ENCODE peak calls at places on chromosomes 2 and 18, in four cellular contexts. One of them, this sample, is unnamed.

GRCh38 chr18:13379930-13380665 is 161.5 kb downstream of the LDLRAD4 start:
- DNase-seq in choroid plexus epithelial cell: peak; percentile 33
- DNase-seq in GM13977: no peak
- DNase-seq in neural crest cell: no peak
- DNase-seq in this sample: no peak

GRCh38 chr2:178265851-178266250 is 71.5 kb downstream of the OSBPL6 start:
- DNase-seq in choroid plexus epithelial cell: no peak
- DNase-seq in neural crest cell: no peak
- DNase-seq in GM13977: no peak
- DNase-seq in this sample: peak; percentile 63

GRCh38 chr18:46224181-46224775 is 120.1 kb downstream of the HAUS1 start:
- DNase-seq in GM13977: no peak
- DNase-seq in choroid plexus epithelial cell: peak; percentile 25
- DNase-seq in neural crest cell: no peak
- DNase-seq in this sample: no peak

GRCh38 chr18:57844319-57844718 is 41.2 kb upstream of the ATP8B1 start:
- DNase-seq in GM13977: no peak
- DNase-seq in neural crest cell: no peak
- DNase-seq in choroid plexus epithelial cell: no peak
- DNase-seq in this sample: no peak

GRCh38 chr2:27713201-27713600 is 49.5 kb downstream of the SLC4A1AP start:
- DNase-seq in choroid plexus epithelial cell: no peak
- DNase-seq in GM13977: no peak
- DNase-seq in neural crest cell: no peak
- DNase-seq in this sample: no peak

GRCh38 chr18:48798334-48799197 is 152.2 kb downstream of the SMAD7 start:
- DNase-seq in GM13977: no peak
- DNase-seq in choroid plexus epithelial cell: no peak
- DNase-seq in neural crest cell: no peak
- DNase-seq in this sample: no peak

GRCh38 chr2:15939556-15939853 is 845 bp upstream of the MYCN start:
- DNase-seq in GM13977: peak; percentile 84
- DNase-seq in neural crest cell: no peak
- DNase-seq in choroid plexus epithelial cell: no peak
- DNase-seq in this sample: no peak

GRCh38 chr2:227388537-227389011 is 825 bp upstream of the SCYGR1 start:
- DNase-seq in GM13977: no peak
- DNase-seq in choroid plexus epithelial cell: peak; percentile 97
- DNase-seq in neural crest cell: no peak
- DNase-seq in this sample: peak; percentile 98

GRCh38 chr18:51135361-51135760 is 62.1 kb downstream of the MEX3C start:
- DNase-seq in GM13977: no peak
- DNase-seq in neural crest cell: no peak
- DNase-seq in choroid plexus epithelial cell: peak; percentile 84
- DNase-seq in this sample: peak; percentile 74

GRCh38 chr2:127662937-127663565 is 12.3 kb downstream of the LIMS2 start:
- DNase-seq in GM13977: no peak
- DNase-seq in neural crest cell: no peak
- DNase-seq in choroid plexus epithelial cell: no peak
- DNase-seq in this sample: no peak

GRCh38 chr2:233165895-233166661 is 85.4 kb upstream of the ATG16L1 start:
- DNase-seq in GM13977: no peak
- DNase-seq in neural crest cell: no peak
- DNase-seq in choroid plexus epithelial cell: peak; percentile 45
- DNase-seq in this sample: peak; percentile 21

GRCh38 chr2:131046580-131047274 is 46.5 kb downstream of the FAM168B start:
- DNase-seq in choroid plexus epithelial cell: no peak
- DNase-seq in GM13977: no peak
- DNase-seq in neural crest cell: no peak
- DNase-seq in this sample: peak; percentile 6

GRCh38 chr2:45834372-45834771 is 182.9 kb downstream of the PRKCE start:
- DNase-seq in neural crest cell: no peak
- DNase-seq in choroid plexus epithelial cell: no peak
- DNase-seq in GM13977: no peak
- DNase-seq in this sample: no peak

GRCh38 chr2:64904405-64905329 is 84.5 kb upstream of the SLC1A4 start:
- DNase-seq in neural crest cell: no peak
- DNase-seq in GM13977: no peak
- DNase-seq in choroid plexus epithelial cell: no peak
- DNase-seq in this sample: no peak

GRCh38 chr2:239020541-239021041 is 172.7 kb downstream of the TWIST2 start:
- DNase-seq in neural crest cell: no peak
- DNase-seq in choroid plexus epithelial cell: no peak
- DNase-seq in GM13977: no peak
- DNase-seq in this sample: no peak

GRCh38 chr18:45106331-45106774 is 425.7 kb downstream of the SETBP1 start:
- DNase-seq in choroid plexus epithelial cell: peak; percentile 6
- DNase-seq in GM13977: peak; percentile 9
- DNase-seq in neural crest cell: no peak
- DNase-seq in this sample: peak; percentile 51

GRCh38 chr18:11974741-11975325 is 6.5 kb upstream of the IMPA2 start:
- DNase-seq in GM13977: no peak
- DNase-seq in choroid plexus epithelial cell: no peak
- DNase-seq in neural crest cell: no peak
- DNase-seq in this sample: peak; percentile 29

GRCh38 chr2:105394951-105395611 is 3.8 kb downstream of the FHL2 start:
- DNase-seq in choroid plexus epithelial cell: peak; percentile 86
- DNase-seq in neural crest cell: no peak
- DNase-seq in GM13977: no peak
- DNase-seq in this sample: no peak

GRCh38 chr2:71811726-71812125 is 335.9 kb downstream of the CYP26B1 start:
- DNase-seq in GM13977: no peak
- DNase-seq in neural crest cell: no peak
- DNase-seq in choroid plexus epithelial cell: no peak
- DNase-seq in this sample: no peak

GRCh38 chr2:105396254-105397024 is 2.4 kb downstream of the FHL2 start:
- DNase-seq in choroid plexus epithelial cell: peak; percentile 94
- DNase-seq in neural crest cell: no peak
- DNase-seq in GM13977: no peak
- DNase-seq in this sample: peak; percentile 100

GRCh38 chr2:175154670-175155082 is 13.3 kb downstream of the ATF2 start:
- DNase-seq in neural crest cell: no peak
- DNase-seq in choroid plexus epithelial cell: peak; percentile 82
- DNase-seq in GM13977: peak; percentile 17
- DNase-seq in this sample: peak; percentile 75

GRCh38 chr2:106956879-106957278 is 70.9 kb upstream of the ST6GAL2 start:
- DNase-seq in GM13977: no peak
- DNase-seq in choroid plexus epithelial cell: peak; percentile 96
- DNase-seq in neural crest cell: no peak
- DNase-seq in this sample: peak; percentile 97

GRCh38 chr18:49100226-49100968 is 149.6 kb upstream of the SMAD7 start:
- DNase-seq in GM13977: no peak
- DNase-seq in neural crest cell: no peak
- DNase-seq in choroid plexus epithelial cell: peak; percentile 43
- DNase-seq in this sample: peak; percentile 37

GRCh38 chr2:203407496-203407895 is 79.3 kb downstream of the ABI2 start:
- DNase-seq in choroid plexus epithelial cell: no peak
- DNase-seq in neural crest cell: no peak
- DNase-seq in GM13977: no peak
- DNase-seq in this sample: no peak

GRCh38 chr2:30252723-30253688 is 21.7 kb downstream of the LBH start:
- DNase-seq in choroid plexus epithelial cell: peak; percentile 93
- DNase-seq in GM13977: no peak
- DNase-seq in neural crest cell: no peak
- DNase-seq in this sample: peak; percentile 56

GRCh38 chr2:113896791-113897190 is 6.9 kb downstream of the ACTR3 start:
- DNase-seq in choroid plexus epithelial cell: no peak
- DNase-seq in neural crest cell: no peak
- DNase-seq in GM13977: no peak
- DNase-seq in this sample: no peak

GRCh38 chr2:7440985-7441384 is 523.8 kb downstream of the RNF144A start:
- DNase-seq in neural crest cell: no peak
- DNase-seq in GM13977: no peak
- DNase-seq in choroid plexus epithelial cell: no peak
- DNase-seq in this sample: no peak

GRCh38 chr2:234989183-234989701 is 37.4 kb downstream of the SH3BP4 start:
- DNase-seq in choroid plexus epithelial cell: no peak
- DNase-seq in neural crest cell: no peak
- DNase-seq in GM13977: no peak
- DNase-seq in this sample: peak; percentile 39

GRCh38 chr2:106107509-106108131 is 86.5 kb downstream of the UXS1 start:
- DNase-seq in choroid plexus epithelial cell: peak; percentile 47
- DNase-seq in GM13977: peak; percentile 73
- DNase-seq in neural crest cell: no peak
- DNase-seq in this sample: peak; percentile 35

DNA sequence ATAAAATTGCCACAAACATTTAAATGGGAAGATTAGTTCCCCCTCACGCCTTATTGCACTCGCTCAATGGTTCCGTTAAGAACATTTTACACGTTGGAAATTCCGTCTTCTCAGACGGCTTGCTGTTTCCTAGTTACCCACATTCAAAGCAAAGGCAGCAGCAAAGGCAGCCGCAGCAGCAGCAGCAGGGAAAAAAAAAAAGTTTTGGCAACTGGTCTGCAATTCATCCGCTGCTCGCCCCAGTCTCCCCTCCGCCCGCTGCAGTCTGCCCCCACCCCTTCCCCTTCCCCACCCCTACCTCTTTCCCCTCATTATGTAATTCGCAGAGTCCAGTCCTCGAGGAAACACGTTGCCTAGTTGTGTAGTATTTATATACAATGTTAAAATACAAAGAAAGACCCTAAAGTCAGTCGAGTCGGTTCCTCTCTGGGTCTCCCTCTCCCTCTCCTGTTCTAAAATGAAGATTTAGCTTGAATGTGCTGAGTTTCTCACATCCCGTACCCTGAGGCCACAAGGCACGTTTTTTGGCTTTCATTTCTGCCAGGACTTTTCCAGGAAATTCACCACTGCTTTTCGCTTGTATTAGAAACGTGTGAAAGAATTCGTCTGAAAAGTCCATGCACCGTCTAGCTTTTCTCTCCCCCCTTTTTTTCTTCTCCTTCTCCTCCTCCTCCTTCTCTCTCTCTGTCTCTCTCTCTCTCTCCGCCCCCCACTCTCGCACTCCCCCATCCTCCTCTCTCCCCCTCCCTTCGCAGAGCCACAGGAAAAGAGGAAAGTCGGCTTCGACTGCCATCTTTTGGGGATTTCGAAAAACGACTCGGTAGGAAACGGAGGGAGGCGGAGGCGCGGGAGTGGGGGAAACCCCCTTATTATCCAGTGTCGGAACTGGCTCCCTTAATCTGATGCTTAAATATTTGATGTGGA is 140.0 kb downstream of the MEIS1 start:
- DNase-seq in GM13977: peak; percentile 39
- DNase-seq in neural crest cell: peak; percentile 58
- DNase-seq in choroid plexus epithelial cell: peak; percentile 82
- DNase-seq in this sample: peak; percentile 86
- TF ChIP-seq CTCF in GM13977: peak; percentile 19
- TF ChIP-seq CTCF in neural crest cell: peak; percentile 58
- TF ChIP-seq CTCF in choroid plexus epithelial cell: peak; percentile 68
- TF ChIP-seq CTCF in this sample: peak; percentile 56

DNA sequence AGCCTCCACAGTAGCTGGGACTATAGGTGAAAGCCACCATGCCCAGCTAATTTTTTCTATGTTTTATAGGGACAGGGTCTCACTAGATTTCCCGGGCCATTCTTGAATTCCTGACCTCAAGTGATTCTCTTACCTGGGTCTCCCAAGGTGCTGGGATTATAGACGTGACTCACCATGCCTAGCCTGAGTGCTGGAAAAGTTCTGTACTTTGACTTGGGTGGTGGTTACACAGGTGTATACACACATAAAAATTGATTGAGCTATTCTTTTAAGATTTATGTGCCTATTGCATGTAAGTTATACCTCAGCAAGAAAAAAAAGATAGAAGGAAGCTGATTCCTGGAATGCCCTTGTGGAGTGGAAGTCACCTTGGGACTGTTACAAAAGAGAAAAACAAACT is 34.8 kb upstream of the KCNF1 start:
- DNase-seq in neural crest cell: no peak
- DNase-seq in choroid plexus epithelial cell: no peak
- DNase-seq in GM13977: no peak
- DNase-seq in this sample: no peak
- TF ChIP-seq CTCF in neural crest cell: no peak
- TF ChIP-seq CTCF in choroid plexus epithelial cell: no peak
- TF ChIP-seq CTCF in GM13977: no peak
- TF ChIP-seq CTCF in this sample: no peak

GRCh38 chr2:225668606-225669266 is 269.2 kb downstream of the NYAP2 start:
- DNase-seq in neural crest cell: peak; percentile 10
- DNase-seq in choroid plexus epithelial cell: peak; percentile 89
- DNase-seq in GM13977: peak; percentile 32
- DNase-seq in this sample: peak; percentile 83

GRCh38 chr2:225667465-225667864 is 268.0 kb downstream of the NYAP2 start:
- DNase-seq in GM13977: no peak
- DNase-seq in neural crest cell: no peak
- DNase-seq in choroid plexus epithelial cell: no peak
- DNase-seq in this sample: no peak

DNA sequence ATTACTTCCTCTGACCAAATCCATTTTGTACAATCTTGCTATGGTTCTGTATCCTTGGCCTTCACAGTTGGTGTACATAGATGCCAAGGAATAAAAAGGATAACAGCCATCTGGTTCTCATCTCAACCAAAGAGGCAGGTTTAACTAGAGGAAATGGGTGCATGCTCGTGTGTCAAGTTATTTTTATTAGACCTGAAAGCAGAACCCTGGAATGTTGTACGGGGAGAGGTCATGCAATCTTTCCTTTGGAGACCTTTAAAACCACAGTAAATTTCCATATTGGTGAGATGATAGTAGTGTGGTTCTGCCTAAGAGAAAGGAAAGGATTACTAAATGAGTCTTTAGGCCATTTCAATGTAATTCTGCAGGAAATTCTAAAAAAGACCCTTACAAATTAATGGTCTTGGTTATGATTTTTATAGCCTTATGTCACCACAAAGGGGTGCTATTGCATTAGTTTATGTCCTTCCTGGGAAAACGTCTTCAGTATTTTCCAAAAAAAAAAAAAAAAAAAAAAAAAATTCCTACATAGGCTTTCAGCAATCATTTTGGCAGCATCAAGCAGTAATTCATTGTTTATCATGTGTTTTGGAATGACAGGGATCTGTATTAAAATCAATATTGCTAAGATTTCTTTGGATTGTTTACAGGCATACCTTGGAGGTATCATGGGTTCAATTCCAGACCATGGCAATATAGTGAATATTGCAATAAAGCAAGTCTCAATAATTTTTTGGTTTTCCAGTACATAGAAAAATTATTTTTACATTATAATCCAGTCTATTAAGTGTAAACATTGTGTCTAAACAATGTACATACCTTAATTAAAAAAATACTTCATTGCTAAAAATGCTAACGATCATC is 270.8 kb downstream of the NYAP2 start:
- DNase-seq in GM13977: no peak
- DNase-seq in choroid plexus epithelial cell: peak; percentile 79
- DNase-seq in neural crest cell: no peak
- DNase-seq in this sample: peak; percentile 74
- TF ChIP-seq CTCF in GM13977: no peak
- TF ChIP-seq CTCF in choroid plexus epithelial cell: peak; percentile 44
- TF ChIP-seq CTCF in neural crest cell: peak; percentile 78
- TF ChIP-seq CTCF in this sample: peak; percentile 52

DNA sequence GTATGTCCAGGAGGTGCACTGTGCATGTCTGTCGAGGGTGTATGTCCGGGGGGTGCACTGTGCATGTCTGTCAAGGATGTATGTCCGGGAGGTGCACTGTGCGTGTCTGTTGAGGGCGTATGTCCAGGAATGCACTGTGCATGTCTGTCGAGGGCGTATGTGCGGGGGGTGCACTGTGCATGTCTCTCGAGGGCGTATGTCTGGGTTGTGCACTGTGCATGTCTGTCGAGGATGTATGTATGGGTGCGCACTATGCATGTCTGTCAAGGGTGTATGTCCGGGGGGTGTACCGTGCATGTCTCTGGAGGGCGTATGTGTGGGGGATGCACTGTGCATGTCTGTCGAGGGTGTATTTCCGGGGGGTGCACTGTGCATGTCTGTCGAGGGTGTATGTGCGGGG is 249.3 kb upstream of the MYT1L start:
- DNase-seq in neural crest cell: no peak
- DNase-seq in GM13977: no peak
- DNase-seq in choroid plexus epithelial cell: no peak
- DNase-seq in this sample: no peak
- TF ChIP-seq CTCF in neural crest cell: no peak
- TF ChIP-seq CTCF in GM13977: no peak
- TF ChIP-seq CTCF in choroid plexus epithelial cell: no peak
- TF ChIP-seq CTCF in this sample: no peak

This sample was measured in fibroblast of mammary gland.